ENCODE peak calls at places on chromosomes 1 and 21, in five cellular contexts. One of them, this sample, is unnamed.

GRCh38 chr21:33036430-33037162 is 10.9 kb downstream of the OLIG2 start:
- DNase-seq in AG20443: peak
- DNase-seq in M059J: peak
- DNase-seq in thoracic aorta: no peak
- DNase-seq in GM13977: peak
- DNase-seq in this sample: peak

GRCh38 chr1:153968400-153968799 is 698 bp downstream of the CREB3L4 start:
- DNase-seq in AG20443: no peak
- DNase-seq in M059J: no peak
- DNase-seq in thoracic aorta: no peak
- DNase-seq in GM13977: no peak
- DNase-seq in this sample: no peak

GRCh38 chr1:116820362-116820761 is 66.1 kb downstream of the CD2 start:
- DNase-seq in AG20443: peak
- DNase-seq in M059J: peak
- DNase-seq in thoracic aorta: no peak
- DNase-seq in GM13977: no peak
- DNase-seq in this sample: peak

GRCh38 chr1:63670164-63670563 is 77.0 kb downstream of the PGM1 start:
- DNase-seq in AG20443: no peak
- DNase-seq in M059J: no peak
- DNase-seq in thoracic aorta: no peak
- DNase-seq in GM13977: no peak
- DNase-seq in this sample: no peak

GRCh38 chr1:39370602-39371001 is 120.8 kb upstream of the BMP8A start:
- DNase-seq in AG20443: no peak
- DNase-seq in M059J: no peak
- DNase-seq in thoracic aorta: no peak
- DNase-seq in GM13977: no peak
- DNase-seq in this sample: peak

GRCh38 chr1:206579747-206580437 is 32.4 kb downstream of the EIF2D start:
- DNase-seq in AG20443: peak
- DNase-seq in M059J: peak
- DNase-seq in thoracic aorta: peak
- DNase-seq in GM13977: peak
- DNase-seq in this sample: peak

GRCh38 chr1:168328965-168329364 is 48.3 kb downstream of the TBX19 start:
- DNase-seq in AG20443: no peak
- DNase-seq in M059J: peak
- DNase-seq in thoracic aorta: no peak
- DNase-seq in GM13977: no peak
- DNase-seq in this sample: no peak

GRCh38 chr1:201896951-201897391 is 8.3 kb downstream of the SHISA4 start:
- DNase-seq in AG20443: peak
- DNase-seq in M059J: peak
- DNase-seq in thoracic aorta: peak
- DNase-seq in GM13977: no peak
- DNase-seq in this sample: peak

GRCh38 chr1:45205910-45206721 is at the start of gene ZSWIM5:
- DNase-seq in AG20443: peak
- DNase-seq in M059J: peak
- DNase-seq in thoracic aorta: no peak
- DNase-seq in GM13977: peak
- DNase-seq in this sample: peak

GRCh38 chr1:1157426-1157913 is 16.2 kb upstream of the TTLL10 start:
- DNase-seq in AG20443: peak
- DNase-seq in M059J: peak
- DNase-seq in thoracic aorta: peak
- DNase-seq in GM13977: peak
- DNase-seq in this sample: peak

GRCh38 chr21:28113718-28114117 is 879.0 kb downstream of the LTN1 start:
- DNase-seq in AG20443: no peak
- DNase-seq in M059J: no peak
- DNase-seq in thoracic aorta: no peak
- DNase-seq in GM13977: no peak
- DNase-seq in this sample: no peak

This sample was measured in EL.